ENCODE peak calls at places on chromosomes 7 and 10, in five cellular contexts. K, N, U, S and Y are unnamed samples.
A peak's percentile ranks its signal among the peaks of the same experiment; 100 is the strongest.

GRCh38 chr10:15172306-15172840 is 3.9 kb upstream of the NMT2 start:
- DNase-seq in K (no peak), N (no peak), U (no peak), S (no peak), Y (no peak)

GRCh38 chr10:33859319-33860022 is 525.0 kb upstream of the NRP1 start:
- DNase-seq in K (no peak), N (no peak), U (no peak), S (no peak), Y (no peak)

GRCh38 chr10:16440396-16441105 is 3.7 kb downstream of the PTER start:
- DNase-seq in K (peak; percentile 16), N (no peak), U (no peak), S (no peak), Y (no peak)

GRCh38 chr7:88206235-88206634 is 13.6 kb downstream of the SRI start:
- DNase-seq in K (no peak), N (no peak), U (no peak), S (no peak), Y (no peak)

GRCh38 chr7:73707045-73707631 is 12.3 kb downstream of the STX1A start:
- DNase-seq in K (no peak), N (no peak), U (peak; percentile 97), S (peak; percentile 53), Y (no peak)

GRCh38 chr7:20364815-20365214 is 34.1 kb downstream of the ITGB8 start:
- DNase-seq in K (no peak), N (no peak), U (no peak), S (no peak), Y (no peak)

GRCh38 chr7:151038951-151039849 is 9.1 kb upstream of the ASIC3 start:
- DNase-seq in K (peak; percentile 82), N (peak; percentile 33), U (peak; percentile 74), S (peak; percentile 78), Y (no peak)

GRCh38 chr7:43700059-43700501 is 29.2 kb downstream of the COA1 start:
- DNase-seq in K (no peak), N (no peak), U (peak; percentile 78), S (no peak), Y (no peak)

GRCh38 chr7:5082806-5083205 is 37.1 kb downstream of the RBAK start:
- DNase-seq in K (no peak), N (no peak), U (no peak), S (no peak), Y (no peak)

GRCh38 chr7:25968205-25968993 is 183.6 kb upstream of the NFE2L3 start:
- DNase-seq in K (peak; percentile 75), N (peak; percentile 4), U (no peak), S (no peak), Y (no peak)

GRCh38 chr7:41652265-41652664 is 50.6 kb downstream of the INHBA start:
- DNase-seq in K (no peak), N (no peak), U (no peak), S (no peak), Y (no peak)

GRCh38 chr10:99667108-99667751 is 7.9 kb downstream of the ENTPD7 start:
- DNase-seq in K (no peak), N (no peak), U (no peak), S (no peak), Y (no peak)

GRCh38 chr7:54336800-54337199 is 205.4 kb upstream of the VSTM2A start:
- DNase-seq in K (no peak), N (no peak), U (no peak), S (no peak), Y (no peak)

GRCh38 chr10:34960983-34961382 is 129.2 kb downstream of the CUL2 start:
- DNase-seq in K (no peak), N (no peak), U (peak; percentile 19), S (no peak), Y (no peak)

GRCh38 chr7:157336383-157337315 is at the start of gene DNAJB6:
- DNase-seq in K (peak; percentile 95), N (peak; percentile 93), U (peak; percentile 95), S (peak; percentile 93), Y (peak; percentile 32)

GRCh38 chr7:2003931-2004812 is 228.6 kb downstream of the MAD1L1 start:
- DNase-seq in K (no peak), N (no peak), U (no peak), S (peak; percentile 3), Y (no peak)

GRCh38 chr7:36346260-36346831 is 43.3 kb upstream of the ANLN start:
- DNase-seq in K (no peak), N (no peak), U (no peak), S (no peak), Y (no peak)

GRCh38 chr10:71963351-71963755 is 842 bp upstream of the CHST3 start:
- DNase-seq in K (no peak), N (no peak), U (no peak), S (peak; percentile 50), Y (no peak)

GRCh38 chr7:108248821-108249220 is 118.7 kb upstream of the LAMB4 start:
- DNase-seq in K (no peak), N (no peak), U (no peak), S (no peak), Y (no peak)

GRCh38 chr7:33905389-33906032 is at the start of gene BMPER:
- DNase-seq in K (peak; percentile 28), N (no peak), U (peak; percentile 59), S (peak; percentile 33), Y (no peak)

GRCh38 chr7:84477786-84478405 is 283.3 kb upstream of the SEMA3A start:
- DNase-seq in K (no peak), N (no peak), U (no peak), S (no peak), Y (no peak)

GRCh38 chr10:4653160-4653559 is 172.8 kb upstream of the AKR1E2 start:
- DNase-seq in K (no peak), N (no peak), U (peak; percentile 90), S (no peak), Y (no peak)

GRCh38 chr10:119344381-119344780 is 137.0 kb downstream of the GRK5 start:
- DNase-seq in K (no peak), N (no peak), U (no peak), S (no peak), Y (no peak)

GRCh38 chr7:117582219-117582704 is 102.4 kb downstream of the CFTR start:
- DNase-seq in K (no peak), N (no peak), U (peak; percentile 41), S (peak; percentile 50), Y (no peak)

GRCh38 chr10:114541081-114541833 is 116.8 kb downstream of the ABLIM1 start:
- DNase-seq in K (peak; percentile 83), N (no peak), U (no peak), S (peak; percentile 70), Y (no peak)